ENCODE peak calls at places on chromosomes 7 and 10, in nine cellular contexts. One of them, this sample, is unnamed.

GRCh38 chr7:148527717-148528168 is 62.8 kb upstream of the C7orf33 start:
- DNase-seq in BE2C: peak
- DNase-seq in body of pancreas: peak
- DNase-seq in cardiac fibroblast: peak
- DNase-seq in H9: peak
- DNase-seq in endothelial cell: peak
- DNase-seq in pancreas: peak
- DNase-seq in PC-3: peak
- DNase-seq in AG04449: peak
- DNase-seq in this sample: peak

GRCh38 chr10:132835848-132836233 is 49.9 kb upstream of the NKX6-2 start:
- DNase-seq in BE2C: no peak
- DNase-seq in body of pancreas: no peak
- DNase-seq in cardiac fibroblast: no peak
- DNase-seq in H9: no peak
- DNase-seq in endothelial cell: no peak
- DNase-seq in pancreas: no peak
- DNase-seq in PC-3: no peak
- DNase-seq in AG04449: no peak
- DNase-seq in this sample: no peak

GRCh38 chr7:1151653-1152425 is 8.2 kb downstream of the ZFAND2A start:
- DNase-seq in BE2C: no peak
- DNase-seq in body of pancreas: no peak
- DNase-seq in cardiac fibroblast: no peak
- DNase-seq in H9: no peak
- DNase-seq in endothelial cell: no peak
- DNase-seq in pancreas: no peak
- DNase-seq in PC-3: no peak
- DNase-seq in AG04449: no peak
- DNase-seq in this sample: no peak

GRCh38 chr10:29470355-29470705 is 164.4 kb downstream of the SVIL start:
- DNase-seq in BE2C: peak
- DNase-seq in body of pancreas: no peak
- DNase-seq in cardiac fibroblast: no peak
- DNase-seq in H9: peak
- DNase-seq in endothelial cell: peak
- DNase-seq in pancreas: no peak
- DNase-seq in PC-3: no peak
- DNase-seq in AG04449: no peak
- DNase-seq in this sample: no peak

GRCh38 chr10:127720903-127721302 is 16.1 kb upstream of the FOXI2 start:
- DNase-seq in BE2C: no peak
- DNase-seq in body of pancreas: no peak
- DNase-seq in cardiac fibroblast: no peak
- DNase-seq in H9: peak
- DNase-seq in endothelial cell: no peak
- DNase-seq in pancreas: no peak
- DNase-seq in PC-3: no peak
- DNase-seq in AG04449: no peak
- DNase-seq in this sample: no peak

GRCh38 chr7:31104361-31105255 is 52.5 kb downstream of the ADCYAP1R1 start:
- DNase-seq in BE2C: no peak
- DNase-seq in body of pancreas: no peak
- DNase-seq in cardiac fibroblast: no peak
- DNase-seq in H9: peak
- DNase-seq in endothelial cell: no peak
- DNase-seq in pancreas: no peak
- DNase-seq in PC-3: no peak
- DNase-seq in AG04449: no peak
- DNase-seq in this sample: no peak

GRCh38 chr10:132383026-132383565 is 13.9 kb upstream of the PWWP2B start:
- DNase-seq in BE2C: no peak
- DNase-seq in body of pancreas: peak
- DNase-seq in cardiac fibroblast: no peak
- DNase-seq in H9: no peak
- DNase-seq in endothelial cell: no peak
- DNase-seq in pancreas: no peak
- DNase-seq in PC-3: no peak
- DNase-seq in AG04449: no peak
- DNase-seq in this sample: no peak

GRCh38 chr7:47411281-47411869 is 170.5 kb downstream of the TNS3 start:
- DNase-seq in BE2C: no peak
- DNase-seq in body of pancreas: no peak
- DNase-seq in cardiac fibroblast: no peak
- DNase-seq in H9: no peak
- DNase-seq in endothelial cell: no peak
- DNase-seq in pancreas: no peak
- DNase-seq in PC-3: no peak
- DNase-seq in AG04449: no peak
- DNase-seq in this sample: no peak

GRCh38 chr10:86964061-86964846 is 4.0 kb upstream of the ADIRF start:
- DNase-seq in BE2C: peak
- DNase-seq in body of pancreas: no peak
- DNase-seq in cardiac fibroblast: no peak
- DNase-seq in H9: no peak
- DNase-seq in endothelial cell: no peak
- DNase-seq in pancreas: no peak
- DNase-seq in PC-3: no peak
- DNase-seq in AG04449: no peak
- DNase-seq in this sample: no peak

GRCh38 chr10:31620236-31621151 is 301.5 kb downstream of the ZEB1 start:
- DNase-seq in BE2C: no peak
- DNase-seq in body of pancreas: peak
- DNase-seq in cardiac fibroblast: peak
- DNase-seq in H9: peak
- DNase-seq in endothelial cell: peak
- DNase-seq in pancreas: no peak
- DNase-seq in PC-3: no peak
- DNase-seq in AG04449: no peak
- DNase-seq in this sample: no peak

GRCh38 chr10:31621733-31622132 is 302.7 kb downstream of the ZEB1 start:
- DNase-seq in BE2C: no peak
- DNase-seq in body of pancreas: no peak
- DNase-seq in cardiac fibroblast: no peak
- DNase-seq in H9: peak
- DNase-seq in endothelial cell: no peak
- DNase-seq in pancreas: no peak
- DNase-seq in PC-3: no peak
- DNase-seq in AG04449: no peak
- DNase-seq in this sample: no peak

GRCh38 chr10:31618541-31619291 is 299.7 kb downstream of the ZEB1 start:
- DNase-seq in BE2C: peak
- DNase-seq in body of pancreas: peak
- DNase-seq in cardiac fibroblast: peak
- DNase-seq in H9: no peak
- DNase-seq in endothelial cell: no peak
- DNase-seq in pancreas: no peak
- DNase-seq in PC-3: no peak
- DNase-seq in AG04449: no peak
- DNase-seq in this sample: no peak

GRCh38 chr10:31617767-31618166 is 298.8 kb downstream of the ZEB1 start:
- DNase-seq in BE2C: no peak
- DNase-seq in body of pancreas: no peak
- DNase-seq in cardiac fibroblast: no peak
- DNase-seq in H9: no peak
- DNase-seq in endothelial cell: no peak
- DNase-seq in pancreas: no peak
- DNase-seq in PC-3: no peak
- DNase-seq in AG04449: no peak
- DNase-seq in this sample: no peak

GRCh38 chr10:31619410-31620095 is 300.5 kb downstream of the ZEB1 start:
- DNase-seq in BE2C: no peak
- DNase-seq in body of pancreas: no peak
- DNase-seq in cardiac fibroblast: no peak
- DNase-seq in H9: no peak
- DNase-seq in endothelial cell: no peak
- DNase-seq in pancreas: no peak
- DNase-seq in PC-3: no peak
- DNase-seq in AG04449: no peak
- DNase-seq in this sample: no peak
- TF ChIP-seq CTCF in BE2C: no peak
- TF ChIP-seq CTCF in body of pancreas: no peak
- TF ChIP-seq CTCF in cardiac fibroblast: no peak
- TF ChIP-seq CTCF in H9: no peak
- TF ChIP-seq CTCF in endothelial cell: no peak
- TF ChIP-seq CTCF in pancreas: no peak
- TF ChIP-seq CTCF in PC-3: no peak
- TF ChIP-seq CTCF in AG04449: no peak
- TF ChIP-seq CTCF in this sample: no peak

GRCh38 chr7:48424731-48425130 is 253.5 kb downstream of the ABCA13 start:
- DNase-seq in BE2C: no peak
- DNase-seq in body of pancreas: peak
- DNase-seq in cardiac fibroblast: no peak
- DNase-seq in H9: no peak
- DNase-seq in endothelial cell: peak
- DNase-seq in pancreas: no peak
- DNase-seq in PC-3: peak
- DNase-seq in AG04449: no peak
- DNase-seq in this sample: no peak
- TF ChIP-seq CTCF in BE2C: no peak
- TF ChIP-seq CTCF in body of pancreas: no peak
- TF ChIP-seq CTCF in cardiac fibroblast: peak
- TF ChIP-seq CTCF in H9: peak
- TF ChIP-seq CTCF in endothelial cell: peak
- TF ChIP-seq CTCF in pancreas: peak
- TF ChIP-seq CTCF in PC-3: peak
- TF ChIP-seq CTCF in AG04449: no peak
- TF ChIP-seq CTCF in this sample: peak

DNA sequence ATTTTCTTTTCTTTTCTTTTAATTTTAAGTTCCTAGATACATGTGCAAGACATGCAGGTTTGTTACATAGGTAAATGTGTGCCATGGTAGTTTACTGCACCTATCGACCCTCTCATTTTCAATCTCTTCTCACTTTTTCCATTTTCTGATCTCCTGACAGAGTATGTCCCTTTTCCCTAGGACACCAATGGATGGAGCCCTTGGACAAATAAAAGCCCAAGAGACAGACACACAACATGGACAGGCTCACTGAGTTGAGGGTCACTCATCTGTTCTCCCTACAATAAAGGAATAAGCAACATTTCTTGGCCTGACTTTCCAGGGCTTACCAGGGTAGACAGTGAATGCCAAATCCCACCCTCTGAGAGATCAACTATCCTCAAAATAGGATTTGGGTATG is 15.2 kb upstream of the UBE2D1 start:
- DNase-seq in BE2C: no peak
- DNase-seq in body of pancreas: no peak
- DNase-seq in cardiac fibroblast: no peak
- DNase-seq in H9: no peak
- DNase-seq in endothelial cell: no peak
- DNase-seq in pancreas: no peak
- DNase-seq in PC-3: peak
- DNase-seq in AG04449: no peak
- DNase-seq in this sample: no peak
- TF ChIP-seq CTCF in BE2C: no peak
- TF ChIP-seq CTCF in body of pancreas: no peak
- TF ChIP-seq CTCF in cardiac fibroblast: no peak
- TF ChIP-seq CTCF in H9: no peak
- TF ChIP-seq CTCF in endothelial cell: no peak
- TF ChIP-seq CTCF in pancreas: no peak
- TF ChIP-seq CTCF in PC-3: peak
- TF ChIP-seq CTCF in AG04449: no peak
- TF ChIP-seq CTCF in this sample: no peak

GRCh38 chr7:140697447-140698143 is 1.1 kb downstream of the NDUFB2 start:
- DNase-seq in BE2C: no peak
- DNase-seq in body of pancreas: no peak
- DNase-seq in cardiac fibroblast: no peak
- DNase-seq in H9: no peak
- DNase-seq in endothelial cell: no peak
- DNase-seq in pancreas: no peak
- DNase-seq in PC-3: no peak
- DNase-seq in AG04449: no peak
- DNase-seq in this sample: no peak
- TF ChIP-seq CTCF in BE2C: no peak
- TF ChIP-seq CTCF in body of pancreas: no peak
- TF ChIP-seq CTCF in cardiac fibroblast: no peak
- TF ChIP-seq CTCF in H9: no peak
- TF ChIP-seq CTCF in endothelial cell: no peak
- TF ChIP-seq CTCF in pancreas: no peak
- TF ChIP-seq CTCF in PC-3: no peak
- TF ChIP-seq CTCF in AG04449: no peak
- TF ChIP-seq CTCF in this sample: no peak